ENCODE peak calls at places on chromosomes 12 and 14, in eight cellular contexts. N is mammary epithelial cell, D is foreskin fibroblast, Z is IMR-90, Q is right cardiac atrium, X is heart right ventricle, M is adrenal gland, A is A549. G is an unnamed sample.

GRCh38 chr14:79483989-79484388 is 727.3 kb downstream of the DIO2 start:
- DNase-seq in M (no peak), D (no peak), Q (no peak), A (no peak), N (no peak), Z (no peak), X (no peak), G (no peak)

GRCh38 chr12:85457026-85457425 is 177.0 kb downstream of the ALX1 start:
- DNase-seq in Z (no peak), Q (no peak), N (no peak), D (no peak), A (no peak), X (no peak), M (no peak), G (no peak)

GRCh38 chr14:75518625-75519024 is 3.6 kb upstream of the BATF start:
- DNase-seq in Q (no peak), N (no peak), X (no peak), A (peak; percentile 55), Z (no peak), D (no peak), M (no peak), G (peak; percentile 54)

GRCh38 chr14:20934148-20934762 is 21.0 kb upstream of the RNASE2 start:
- DNase-seq in M (peak; percentile 20), N (no peak), X (peak; percentile 46), Z (no peak), Q (peak; percentile 76), A (peak; percentile 48), D (no peak), G (no peak)

GRCh38 chr14:38078393-38078792 is 129.3 kb upstream of the SSTR1 start:
- DNase-seq in M (no peak), N (no peak), X (no peak), Z (no peak), A (no peak), Q (no peak), D (no peak), G (no peak)

GRCh38 chr12:5567021-5567744 is 135.3 kb downstream of the NTF3 start:
- DNase-seq in D (no peak), A (no peak), Q (peak; percentile 83), M (no peak), X (peak; percentile 55), N (no peak), Z (peak; percentile 25), G (no peak)

GRCh38 chr12:121774968-121775474 is 18.5 kb downstream of the RHOF start:
- DNase-seq in N (no peak), X (no peak), M (no peak), Z (no peak), D (no peak), Q (no peak), A (no peak), G (peak; percentile 64)

GRCh38 chr12:94157891-94158495 is 9.6 kb downstream of the PLXNC1 start:
- DNase-seq in X (no peak), M (no peak), N (no peak), Q (no peak), D (no peak), A (no peak), Z (no peak), G (no peak)

GRCh38 chr12:127923501-127923900 is 343.5 kb upstream of the TMEM132C start:
- DNase-seq in M (peak; percentile 29), N (no peak), X (no peak), Q (no peak), A (no peak), D (no peak), Z (no peak), G (no peak)

GRCh38 chr12:128570191-128571065 is 253.3 kb downstream of the SLC15A4 start:
- DNase-seq in M (no peak), D (no peak), Q (no peak), Z (no peak), N (no peak), A (no peak), X (no peak), G (no peak)

GRCh38 chr12:74337951-74338350 is 199.7 kb upstream of the ATXN7L3B start:
- DNase-seq in Q (no peak), X (no peak), Z (peak; percentile 64), M (no peak), D (peak; percentile 62), A (peak; percentile 68), N (peak; percentile 66), G (no peak)

GRCh38 chr14:73136085-73136386 is 271 bp upstream of the PSEN1 start:
- DNase-seq in M (no peak), D (no peak), X (no peak), Z (no peak), N (no peak), A (no peak), Q (no peak), G (no peak)

GRCh38 chr12:108649668-108650067 is 16.0 kb upstream of the SELPLG start:
- DNase-seq in Z (peak; percentile 94), Q (no peak), X (no peak), A (peak; percentile 24), M (no peak), N (peak; percentile 75), D (peak; percentile 60), G (no peak)

GRCh38 chr14:82113710-82114109 is 580.1 kb upstream of the SEL1L start:
- DNase-seq in A (no peak), N (no peak), Z (no peak), M (no peak), Q (no peak), X (no peak), D (no peak), G (no peak)

GRCh38 chr14:64541971-64542838 is 1.7 kb downstream of the HSPA2 start:
- DNase-seq in X (no peak), M (no peak), A (no peak), D (no peak), N (no peak), Z (no peak), Q (peak; percentile 63), G (no peak)

GRCh38 chr14:46580941-46581671 is 70.5 kb downstream of the RPL10L start:
- DNase-seq in D (no peak), Q (no peak), X (no peak), M (peak; percentile 9), N (peak; percentile 6), A (peak; percentile 67), Z (no peak), G (peak; percentile 46)

DNA sequence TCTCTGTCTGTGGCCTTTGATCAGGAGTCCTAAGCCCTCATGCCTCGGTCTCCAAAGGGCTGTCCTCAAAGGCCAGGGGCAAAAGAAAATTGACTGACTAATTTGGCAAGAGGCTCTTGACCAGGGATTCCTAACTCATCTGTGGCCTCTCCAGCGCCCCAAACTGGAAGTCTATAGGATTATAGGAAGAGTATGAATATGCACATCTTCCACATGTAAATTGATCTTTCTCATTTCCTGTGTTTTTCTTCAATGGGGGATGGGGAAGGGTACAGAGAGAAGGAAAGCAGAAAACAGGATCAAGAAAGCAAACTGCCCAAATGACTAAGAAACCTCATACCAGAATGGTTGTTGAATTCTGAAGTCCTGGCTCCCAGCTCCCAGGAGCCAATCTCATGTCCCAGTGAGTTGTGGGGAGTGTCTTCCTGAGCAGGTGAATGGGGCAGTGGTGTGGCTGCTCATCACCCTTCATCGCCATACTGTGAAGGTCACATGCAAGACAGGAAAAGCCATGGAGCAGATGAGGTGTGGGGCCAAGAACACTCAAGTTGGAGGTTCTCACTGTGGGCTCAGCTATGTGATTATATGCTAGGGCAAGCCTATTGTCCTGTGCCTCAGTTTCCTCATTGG is 16.7 kb upstream of the TSPAN11 start:
- DNase-seq in D (no peak), Q (no peak), X (no peak), A (no peak), N (no peak), Z (no peak), M (no peak), G (no peak)
- H3K4me3 ChIP-seq in D (no peak overlapping the region), Q (no peak overlapping the region), X (no peak overlapping the region), A (no peak overlapping the region), N (no peak overlapping the region), Z (no peak overlapping the region), M (no peak overlapping the region), G (no peak overlapping the region)

DNA sequence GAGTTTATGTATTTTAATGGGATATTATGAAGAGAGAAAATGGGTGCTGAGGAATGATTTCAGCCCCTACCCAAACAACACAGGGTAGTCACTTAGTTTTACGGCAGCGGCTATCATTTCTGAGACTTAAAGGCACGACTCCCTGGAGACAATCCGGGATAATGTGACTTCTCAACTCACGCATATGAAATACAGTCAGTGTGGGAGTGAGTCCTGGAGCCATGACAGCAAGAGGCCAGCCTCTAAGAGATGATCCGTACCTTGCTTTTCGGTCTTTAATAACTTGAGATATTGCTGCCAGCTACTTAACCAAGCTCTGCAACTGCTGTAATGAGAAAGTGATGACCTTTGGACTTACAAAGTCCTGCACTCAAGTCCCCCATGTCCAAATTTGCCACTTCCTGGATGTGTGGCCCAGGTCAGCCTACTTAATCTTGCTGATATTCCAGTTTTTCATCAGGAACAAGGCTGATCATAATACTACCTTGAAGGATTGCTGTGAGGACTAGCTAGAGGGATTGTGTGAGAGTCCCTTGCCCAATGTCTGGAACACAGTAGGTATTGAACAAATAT is 33.8 kb upstream of the DUSP6 start:
- DNase-seq in Z (no peak), D (no peak), X (no peak), N (no peak), M (no peak), A (no peak), Q (no peak), G (no peak)
- H3K4me3 ChIP-seq in Z (no peak overlapping the region), D (no peak overlapping the region), X (no peak overlapping the region), N (no peak overlapping the region), M (no peak overlapping the region), A (no peak overlapping the region), Q (no peak overlapping the region), G (no peak overlapping the region)

DNA sequence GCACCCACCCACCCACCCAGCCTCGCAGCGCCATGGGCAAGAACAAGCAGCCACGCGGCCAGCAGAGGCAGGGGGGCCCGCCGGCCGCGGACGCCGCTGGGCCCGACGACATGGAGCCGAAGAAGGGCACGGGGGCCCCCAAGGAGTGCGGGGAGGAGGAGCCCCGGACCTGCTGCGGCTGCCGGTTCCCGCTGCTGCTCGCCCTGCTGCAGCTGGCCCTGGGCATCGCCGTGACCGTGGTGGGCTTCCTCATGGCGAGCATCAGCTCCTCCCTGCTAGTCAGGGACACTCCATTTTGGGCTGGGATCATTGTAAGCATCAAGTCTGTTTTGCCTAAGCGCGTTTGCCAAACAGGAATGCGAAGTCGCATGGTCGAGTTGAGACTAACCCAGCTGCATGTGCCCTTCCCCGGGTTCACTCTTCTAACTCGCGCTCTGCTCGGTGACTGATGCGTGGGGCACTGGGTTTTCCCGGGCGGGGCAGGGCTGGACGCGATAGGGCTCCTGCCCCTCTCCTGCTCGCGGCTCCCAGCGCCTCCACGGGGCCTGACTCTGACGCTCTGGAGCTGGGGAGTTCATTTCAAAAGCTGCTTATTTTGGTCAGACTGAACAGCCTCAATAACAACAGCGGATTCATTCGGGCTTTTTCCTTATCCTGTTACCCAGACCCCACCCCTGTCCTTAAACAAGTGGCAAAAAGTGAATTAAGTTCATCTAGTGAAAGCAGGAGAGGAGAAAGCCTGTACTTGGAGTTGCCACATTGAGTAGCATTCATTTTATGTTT is 459 bp downstream of the SSPN start:
- DNase-seq in Z (peak; percentile 31), N (peak; percentile 70), M (peak; percentile 72), Q (peak; percentile 83), D (peak; percentile 26), X (peak; percentile 47), A (peak; percentile 43), G (peak; percentile 57)
- H3K4me3 ChIP-seq in Z (peak overlapping the region; percentile 51), N (peak overlapping the region; percentile 12), M (peak overlapping the region; percentile 10), Q (peak overlapping the region; percentile 63), D (peak overlapping the region; percentile 48), X (peak overlapping the region; percentile 73), A (peak overlapping the region; percentile 56), G (peak overlapping the region; percentile 88)

DNA sequence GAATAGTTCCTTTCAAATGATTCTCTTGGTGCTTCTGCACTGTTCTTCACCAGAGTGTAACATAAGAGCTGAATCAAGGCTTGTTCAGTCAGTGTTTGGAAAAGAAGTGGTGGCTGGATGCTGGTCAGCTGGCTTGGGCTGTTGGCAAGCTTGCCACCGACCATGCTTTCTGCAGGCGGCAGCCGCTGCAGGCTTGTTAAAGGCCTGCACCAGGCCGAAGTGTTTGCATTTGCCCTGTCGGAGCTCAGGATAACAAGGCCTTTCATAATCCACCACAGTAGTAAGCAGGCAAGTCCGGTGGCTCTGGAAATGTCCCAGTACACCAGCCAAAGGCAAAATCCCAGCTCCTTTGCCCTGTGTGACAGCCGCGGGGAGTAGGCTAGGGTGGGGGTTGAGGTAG is 26.9 kb downstream of the DAAM1 start:
- DNase-seq in Q (peak; percentile 92), A (no peak), D (peak; percentile 57), Z (peak; percentile 77), N (no peak), M (peak; percentile 8), X (peak; percentile 79), G (no peak)
- H3K4me3 ChIP-seq in Q (no peak overlapping the region), A (no peak overlapping the region), D (no peak overlapping the region), Z (no peak overlapping the region), N (no peak overlapping the region), M (no peak overlapping the region), X (no peak overlapping the region), G (no peak overlapping the region)